ENCODE peak calls at places on chromosomes 2 and 18, in five cellular contexts. I is fibroblast of pulmonary artery, W is Calu3, V is nephron progenitor cell, N is PC-3. O is an unnamed sample.

GRCh38 chr2:173866858-173867620 is 98.1 kb downstream of the SP3 start:
- DNase-seq in I (no peak), W (no peak), V (no peak), N (no peak), O (no peak)

GRCh38 chr2:162435676-162436075 is 91.7 kb downstream of the GCA start:
- DNase-seq in I (no peak), W (no peak), V (no peak), N (peak), O (no peak)

GRCh38 chr2:233789554-233789953 is 11.4 kb downstream of the MROH2A start:
- DNase-seq in I (no peak), W (no peak), V (no peak), N (no peak), O (peak)

GRCh38 chr2:176491172-176491904 is 222.1 kb downstream of the MTX2 start:
- DNase-seq in I (peak), W (no peak), V (no peak), N (peak), O (no peak)

GRCh38 chr2:27262379-27263286 is at the start of gene SLC30A3:
- DNase-seq in I (no peak), W (peak), V (peak), N (no peak), O (no peak)

GRCh38 chr2:217433522-217433921 is 569.3 kb downstream of the TNS1 start:
- DNase-seq in I (no peak), W (no peak), V (peak), N (no peak), O (no peak)

GRCh38 chr2:239927424-239927981 is 97.6 kb downstream of the NDUFA10 start:
- DNase-seq in I (peak), W (peak), V (no peak), N (peak), O (peak)

GRCh38 chr2:188682864-188683263 is 291.3 kb upstream of the COL3A1 start:
- DNase-seq in I (no peak), W (no peak), V (no peak), N (no peak), O (no peak)

DNA sequence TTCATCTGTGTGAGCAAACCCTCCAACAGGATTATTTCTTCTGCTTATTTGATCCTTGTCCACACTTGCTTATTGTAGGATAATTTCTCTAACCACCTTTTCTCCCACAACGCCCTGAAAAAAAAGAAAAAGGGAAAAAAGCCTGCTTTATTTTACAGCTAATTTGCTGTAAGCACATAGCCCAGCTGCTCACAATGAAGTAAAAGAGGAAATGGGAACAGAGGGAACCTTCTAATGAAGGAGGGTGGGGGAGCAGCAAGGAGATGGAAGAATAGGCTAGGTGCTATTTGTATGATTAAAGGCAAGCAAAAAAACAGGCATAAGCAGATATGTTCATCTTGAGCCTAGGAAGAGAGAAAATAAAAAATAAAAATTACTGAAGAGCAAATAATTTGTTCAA is 331.6 kb downstream of the TXNL1 start:
- DNase-seq in I (no peak), W (no peak), V (no peak), N (no peak), O (no peak)
- TF ChIP-seq CTCF in I (no peak), W (no peak), V (no peak), N (no peak), O (no peak)

GRCh38 chr2:129930451-129930850 is 49.0 kb upstream of the RAB6C start:
- DNase-seq in I (no peak), W (no peak), V (no peak), N (no peak), O (no peak)

GRCh38 chr2:129936334-129936934 is 43.0 kb upstream of the RAB6C start:
- DNase-seq in I (no peak), W (no peak), V (peak), N (no peak), O (no peak)

GRCh38 chr2:129929321-129930290 is 49.9 kb upstream of the RAB6C start:
- DNase-seq in I (peak), W (no peak), V (no peak), N (no peak), O (peak)

GRCh38 chr2:129935118-129935517 is 44.3 kb upstream of the RAB6C start:
- DNase-seq in I (no peak), W (no peak), V (no peak), N (no peak), O (no peak)

GRCh38 chr2:129934044-129934822 is 45.2 kb upstream of the RAB6C start:
- DNase-seq in I (no peak), W (no peak), V (peak), N (no peak), O (no peak)
- TF ChIP-seq CTCF in I (no peak), W (no peak), V (no peak), N (no peak), O (no peak)

DNA sequence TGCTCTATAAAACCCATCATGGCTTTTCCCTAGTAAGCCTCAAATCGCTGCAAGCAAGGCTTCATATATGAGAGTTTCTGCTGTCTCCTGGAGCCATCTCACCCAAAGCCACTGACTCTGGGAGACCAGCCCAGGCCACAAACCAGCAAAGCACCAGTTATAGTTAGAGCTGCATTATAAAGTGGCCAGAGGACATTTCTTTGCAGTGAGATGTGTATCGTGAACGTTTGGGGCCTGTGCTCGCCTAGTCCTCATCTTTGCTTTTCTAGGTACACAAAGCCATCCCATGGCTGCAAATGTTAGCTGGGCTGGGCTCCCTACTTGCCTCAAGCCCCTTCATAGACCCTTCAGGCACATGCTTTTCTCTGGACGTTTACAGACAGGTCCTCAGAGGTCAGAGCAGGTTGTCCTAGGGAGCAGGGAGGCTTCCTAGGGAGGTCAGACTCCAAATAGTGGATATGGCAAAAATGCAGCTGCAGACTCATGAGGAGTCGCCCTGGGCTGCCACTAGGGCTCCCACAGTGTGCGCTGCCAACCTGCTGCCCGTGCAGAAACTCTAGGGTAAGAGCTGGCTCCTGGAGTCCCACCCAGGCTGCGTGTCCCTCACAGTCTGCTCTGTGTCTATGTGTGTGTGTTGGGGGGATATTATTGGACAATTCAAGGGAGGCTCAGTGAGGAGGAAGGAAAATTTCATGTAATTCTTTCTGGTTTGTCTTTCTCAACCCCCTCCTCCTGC is 141.0 kb downstream of the RPIA start:
- DNase-seq in I (no peak), W (no peak), V (no peak), N (no peak), O (no peak)
- TF ChIP-seq CTCF in I (no peak), W (no peak), V (no peak), N (no peak), O (no peak)

DNA sequence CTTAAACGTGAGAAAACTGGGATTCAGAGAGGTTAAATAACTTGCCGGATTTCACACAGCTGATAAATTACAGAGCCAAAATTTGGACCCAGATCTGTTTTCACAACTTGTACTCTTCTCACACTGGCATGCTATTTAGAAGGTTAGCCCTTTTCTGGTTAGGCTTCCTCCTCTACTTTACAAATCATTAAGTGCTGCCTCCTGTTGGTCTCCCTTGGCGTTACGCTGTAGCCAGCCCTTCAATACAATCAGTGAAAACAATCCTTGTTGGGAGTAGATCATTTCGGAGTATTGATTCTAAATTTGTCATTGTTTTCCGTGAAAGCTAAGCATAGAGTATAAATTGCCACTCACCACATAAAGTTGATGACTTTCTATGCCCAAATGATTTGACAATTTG is 153.5 kb downstream of the ARHGAP15 start:
- DNase-seq in I (no peak), W (no peak), V (peak), N (peak), O (no peak)
- TF ChIP-seq CTCF in I (peak), W (no peak), V (no peak), N (peak), O (peak)

GRCh38 chr2:126531029-126531428 is 124.9 kb upstream of the GYPC start:
- DNase-seq in I (no peak), W (no peak), V (no peak), N (no peak), O (no peak)

DNA sequence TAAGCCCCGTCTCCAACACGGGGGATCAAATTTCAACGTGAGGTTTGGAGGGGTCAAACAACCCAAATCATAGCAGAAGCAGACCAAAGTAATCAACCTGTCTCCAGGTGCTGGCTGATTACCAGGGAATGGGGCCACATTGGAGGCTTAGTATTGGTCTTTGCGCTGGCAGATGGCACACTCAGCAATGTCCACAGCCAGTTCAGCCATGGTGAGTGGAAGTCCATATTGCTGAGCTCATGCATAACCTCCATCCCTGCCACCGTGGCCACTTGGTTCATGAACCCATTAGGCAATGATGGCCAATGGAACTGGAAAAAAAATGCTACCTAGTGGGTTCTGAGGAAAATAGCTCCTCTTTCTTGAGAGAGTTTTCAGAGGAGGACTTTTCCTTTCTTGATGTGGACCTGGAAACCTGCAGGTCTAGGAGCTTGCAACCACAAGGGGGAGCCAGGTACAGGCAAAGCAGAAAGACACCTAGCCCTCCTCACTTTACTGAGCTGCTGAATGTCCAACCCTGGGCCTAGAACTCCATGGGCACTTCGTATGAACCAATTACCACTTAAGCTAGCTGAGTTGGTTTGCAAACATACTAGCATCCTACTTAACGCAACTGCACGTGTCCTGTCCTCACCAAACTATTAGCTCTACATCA is 128.0 kb upstream of the GYPC start:
- DNase-seq in I (peak), W (peak), V (peak), N (no peak), O (no peak)
- TF ChIP-seq CTCF in I (peak), W (no peak), V (peak), N (peak), O (peak)

DNA sequence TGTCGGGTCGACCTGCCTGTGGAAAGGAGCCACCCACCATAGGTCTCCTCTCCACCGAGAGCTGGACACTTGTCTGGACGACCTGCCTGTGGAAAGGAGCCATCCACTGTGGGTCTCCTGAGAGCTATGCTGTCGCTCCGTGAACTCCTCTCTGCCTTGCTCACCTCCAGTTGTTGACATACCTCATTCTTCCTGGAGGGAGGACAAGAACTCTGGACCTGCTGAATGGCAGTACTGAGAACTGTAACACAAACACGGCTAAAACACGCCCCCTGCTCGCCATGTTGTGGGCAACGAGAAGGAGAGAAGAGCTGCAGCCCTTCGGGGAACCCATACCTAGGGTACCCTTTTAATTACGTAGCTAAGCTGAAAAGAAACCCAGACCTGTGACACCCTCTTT is 77.6 kb downstream of the PTPN4 start:
- DNase-seq in I (no peak), W (no peak), V (no peak), N (no peak), O (no peak)
- TF ChIP-seq CTCF in I (no peak), W (no peak), V (no peak), N (no peak), O (no peak)

DNA sequence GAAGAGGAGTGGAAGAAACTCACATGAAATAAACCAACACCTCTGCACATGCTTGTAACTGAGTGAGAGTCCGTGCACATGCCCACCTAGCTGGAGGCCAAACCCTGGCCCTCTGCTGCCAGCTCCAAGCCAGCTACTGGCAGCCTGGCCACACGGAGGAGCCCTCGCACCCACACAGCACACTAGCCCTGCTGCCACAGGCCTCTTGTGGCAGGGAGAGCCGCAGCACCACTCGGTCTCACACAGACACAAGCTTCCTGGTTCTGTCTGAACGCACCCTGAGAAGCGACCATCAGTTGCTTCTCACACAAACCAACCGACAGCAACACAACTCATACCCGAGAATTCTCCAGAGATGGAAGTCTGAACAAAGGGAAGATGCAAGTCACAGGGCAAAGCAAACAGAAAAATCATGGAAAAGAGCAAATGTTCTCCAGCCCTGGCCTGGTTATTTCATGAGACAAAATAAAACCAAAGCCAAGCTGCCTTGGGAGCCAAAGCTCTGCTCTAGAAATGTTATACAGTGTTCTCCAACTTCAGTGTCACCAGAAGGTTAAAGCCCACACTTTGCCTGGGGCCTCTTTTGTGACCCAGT is 65.1 kb downstream of the FBXO15 start:
- DNase-seq in I (peak), W (peak), V (peak), N (peak), O (no peak)
- TF ChIP-seq CTCF in I (peak), W (peak), V (peak), N (peak), O (peak)